ENCODE peak calls at places on chromosomes 11 and 22, in six cellular contexts. I, W, Q, R, A and B are unnamed samples.

GRCh38 chr11:57432714-57433163 is 5.8 kb upstream of the SLC43A3 start:
- DNase-seq in I (no peak), W (no peak), Q (peak), R (no peak), A (no peak), B (no peak)

GRCh38 chr11:19345848-19346681 is 105.3 kb upstream of the E2F8 start:
- DNase-seq in I (no peak), W (no peak), Q (no peak), R (no peak), A (no peak), B (no peak)

GRCh38 chr22:42856179-42856864 is 751 bp downstream of the ARFGAP3 start:
- DNase-seq in I (no peak), W (no peak), Q (peak), R (peak), A (no peak), B (no peak)

GRCh38 chr22:46432164-46433068 is 96.9 kb downstream of the TRMU start:
- DNase-seq in I (no peak), W (no peak), Q (no peak), R (no peak), A (no peak), B (no peak)

GRCh38 chr11:94758671-94759070 is 9.5 kb upstream of the AMOTL1 start:
- DNase-seq in I (no peak), W (no peak), Q (no peak), R (no peak), A (no peak), B (no peak)

GRCh38 chr11:33620423-33621120 is 80.1 kb downstream of the C11orf91 start:
- DNase-seq in I (no peak), W (no peak), Q (no peak), R (no peak), A (no peak), B (no peak)

GRCh38 chr22:33656808-33657628 is 263.3 kb downstream of the LARGE1 start:
- DNase-seq in I (no peak), W (no peak), Q (no peak), R (no peak), A (no peak), B (no peak)

GRCh38 chr11:63015521-63016215 is at the start of gene SLC22A8:
- DNase-seq in I (no peak), W (no peak), Q (no peak), R (peak), A (no peak), B (no peak)

GRCh38 chr11:113505541-113506375 is 30.6 kb upstream of the DRD2 start:
- DNase-seq in I (peak), W (no peak), Q (no peak), R (peak), A (no peak), B (no peak)

GRCh38 chr11:63939351-63939920 is 634 bp downstream of the NAA40 start:
- DNase-seq in I (no peak), W (no peak), Q (peak), R (no peak), A (no peak), B (no peak)

GRCh38 chr11:120133216-120134105 is 4.5 kb downstream of the TRIM29 start:
- DNase-seq in I (no peak), W (no peak), Q (no peak), R (no peak), A (no peak), B (no peak)

GRCh38 chr11:109249597-109249996 is 172.4 kb upstream of the C11orf87 start:
- DNase-seq in I (no peak), W (no peak), Q (no peak), R (no peak), A (no peak), B (no peak)

GRCh38 chr22:17918840-17919239 is 105.5 kb downstream of the MICAL3 start:
- DNase-seq in I (no peak), W (no peak), Q (no peak), R (no peak), A (no peak), B (no peak)

GRCh38 chr11:36273110-36273509 is 16.1 kb downstream of the COMMD9 start:
- DNase-seq in I (no peak), W (no peak), Q (no peak), R (no peak), A (no peak), B (no peak)

GRCh38 chr11:75717608-75718403 is at the start of gene MOGAT2:
- DNase-seq in I (no peak), W (no peak), Q (no peak), R (no peak), A (no peak), B (no peak)

GRCh38 chr22:44353063-44353440 is 40.3 kb upstream of the SHISAL1 start:
- DNase-seq in I (no peak), W (no peak), Q (no peak), R (no peak), A (no peak), B (no peak)

GRCh38 chr11:66727282-66727882 is 1.6 kb downstream of the SPTBN2 start:
- DNase-seq in I (no peak), W (no peak), Q (peak), R (no peak), A (no peak), B (no peak)

GRCh38 chr11:125075900-125076317 is 12.8 kb downstream of the SLC37A2 start:
- DNase-seq in I (no peak), W (no peak), Q (peak), R (no peak), A (no peak), B (no peak)

GRCh38 chr22:29383740-29384139 is 4.6 kb downstream of the AP1B1 start:
- DNase-seq in I (no peak), W (no peak), Q (peak), R (no peak), A (no peak), B (no peak)

GRCh38 chr22:38418589-38418988 is 36.4 kb downstream of the KCNJ4 start:
- DNase-seq in I (no peak), W (no peak), Q (no peak), R (no peak), A (no peak), B (no peak)

GRCh38 chr11:59216654-59217640 is 4.2 kb upstream of the MPEG1 start:
- DNase-seq in I (no peak), W (peak), Q (no peak), R (no peak), A (no peak), B (no peak)

GRCh38 chr22:19848298-19849224 is 6.1 kb downstream of the GNB1L start:
- DNase-seq in I (peak), W (no peak), Q (no peak), R (no peak), A (no peak), B (no peak)

GRCh38 chr22:25054943-25055511 is 102.5 kb downstream of the KIAA1671 start:
- DNase-seq in I (no peak), W (no peak), Q (no peak), R (no peak), A (no peak), B (no peak)

GRCh38 chr11:65927904-65928397 is 8.7 kb downstream of the DRAP1 start:
- DNase-seq in I (no peak), W (peak), Q (peak), R (no peak), A (no peak), B (no peak)

GRCh38 chr22:33829549-33830280 is 90.6 kb downstream of the LARGE1 start:
- DNase-seq in I (no peak), W (no peak), Q (no peak), R (no peak), A (no peak), B (no peak)

DNA sequence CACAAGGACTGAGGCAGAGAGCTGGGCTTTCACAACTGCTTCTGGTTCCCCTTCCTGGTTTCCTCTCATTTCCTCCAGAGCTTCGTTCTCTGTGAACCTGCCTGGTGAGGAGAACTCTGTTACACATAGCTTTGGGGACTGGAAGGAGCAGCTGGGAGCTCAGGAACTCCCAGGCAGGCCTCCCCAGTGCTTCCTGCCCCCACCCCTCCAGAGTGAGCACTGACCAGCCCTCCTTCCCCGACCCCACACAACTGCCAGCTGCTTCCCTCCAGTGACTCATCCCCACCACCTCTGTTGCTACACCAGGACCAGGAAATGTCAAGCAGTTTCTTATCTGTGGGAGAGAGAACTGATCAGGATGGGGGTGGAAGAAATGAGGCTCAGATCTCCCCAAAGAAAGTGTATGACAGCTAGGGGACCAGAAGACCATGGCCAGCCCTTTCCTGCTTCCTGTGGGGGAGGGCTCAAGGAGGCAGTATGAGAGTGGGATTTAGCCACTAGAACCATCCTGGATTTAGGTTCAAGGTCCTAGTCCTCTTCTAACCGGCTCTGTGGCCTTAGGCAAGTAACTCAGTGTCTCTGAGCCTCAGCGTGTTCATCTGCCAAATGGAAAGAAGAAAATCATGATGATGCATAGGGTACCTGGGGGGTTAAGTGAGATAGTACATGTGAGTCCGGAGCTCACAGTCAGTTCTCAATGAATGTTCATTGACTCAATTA is 4.5 kb upstream of the TP53I11 start:
- DNase-seq in I (no peak), W (no peak), Q (peak), R (no peak), A (no peak), B (no peak)
- TF ChIP-seq ZNF274 in I (no peak), W (no peak), Q (no peak), R (no peak), A (no peak), B (no peak)

DNA sequence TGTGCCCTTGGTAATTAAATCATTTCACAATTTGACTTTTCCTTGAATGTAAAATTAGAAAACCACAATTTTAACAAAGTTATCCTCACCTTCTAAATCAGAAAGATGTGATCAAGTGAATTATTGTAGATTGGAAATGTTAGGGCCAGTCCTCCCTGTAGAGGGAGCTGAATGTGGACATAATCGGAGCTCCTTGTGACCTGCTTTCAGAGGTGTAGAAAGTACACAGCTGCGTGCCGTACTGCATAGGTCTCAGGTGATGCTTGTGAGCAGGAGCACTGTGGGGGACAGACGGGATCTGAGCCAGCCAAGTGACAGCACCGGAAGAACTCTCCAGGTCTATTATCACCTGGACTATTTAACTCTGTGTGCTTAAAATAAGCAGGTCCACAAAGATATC is 338.0 kb downstream of the AASDHPPT start:
- DNase-seq in I (no peak), W (no peak), Q (no peak), R (peak), A (no peak), B (no peak)
- TF ChIP-seq ZNF274 in I (no peak), W (no peak), Q (no peak), R (no peak), A (no peak), B (no peak)

GRCh38 chr11:82718841-82719240 is 14.8 kb downstream of the FAM181B start:
- DNase-seq in I (no peak), W (no peak), Q (no peak), R (no peak), A (no peak), B (no peak)
- TF ChIP-seq ZNF274 in I (no peak), W (no peak), Q (no peak), R (no peak), A (no peak), B (no peak)

DNA sequence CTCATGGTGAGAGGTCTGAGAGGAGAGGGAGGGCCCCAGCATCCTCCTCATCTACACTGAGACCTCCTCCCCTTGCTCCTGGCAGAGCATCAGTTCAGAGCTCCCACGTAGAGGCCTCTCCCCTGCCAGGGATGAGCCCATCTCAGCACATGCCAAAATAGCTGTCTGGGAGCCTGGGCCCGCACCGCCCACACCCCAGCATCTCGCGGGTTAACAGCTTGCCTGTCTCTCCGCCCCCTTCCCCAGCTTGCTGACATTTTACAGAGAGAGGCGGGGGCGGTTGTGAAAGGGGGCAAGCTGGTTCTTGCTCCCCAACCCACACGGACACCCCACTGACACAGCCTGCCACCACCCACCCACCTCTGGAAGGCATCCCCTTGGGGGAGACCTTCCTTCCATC is 6.4 kb downstream of the DGKZ start:
- DNase-seq in I (no peak), W (no peak), Q (no peak), R (no peak), A (no peak), B (no peak)
- TF ChIP-seq ZNF274 in I (no peak), W (no peak), Q (no peak), R (no peak), A (no peak), B (no peak)

DNA sequence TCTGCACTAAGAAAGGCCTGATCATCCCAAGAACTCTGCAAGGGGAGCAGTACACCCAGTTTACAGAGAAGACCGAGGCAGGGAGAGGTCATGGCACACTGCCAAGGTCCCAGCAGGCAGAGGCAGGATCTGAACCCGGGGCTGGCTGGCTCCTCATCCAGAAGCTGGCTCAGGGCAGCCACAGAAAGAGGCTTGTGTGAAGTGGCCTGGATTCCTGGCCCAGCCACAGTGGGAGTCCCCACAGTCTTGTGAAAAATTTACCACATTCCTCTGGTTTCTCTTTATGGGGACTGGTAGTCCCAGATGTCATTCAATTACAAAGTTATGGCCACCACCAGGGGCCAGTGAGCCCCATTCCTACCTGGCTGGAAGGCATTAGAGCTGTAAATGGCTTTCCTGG is 440.5 kb downstream of the MIAT start:
- DNase-seq in I (no peak), W (no peak), Q (no peak), R (no peak), A (no peak), B (no peak)
- TF ChIP-seq ZNF274 in I (no peak), W (no peak), Q (no peak), R (no peak), A (no peak), B (no peak)

DNA sequence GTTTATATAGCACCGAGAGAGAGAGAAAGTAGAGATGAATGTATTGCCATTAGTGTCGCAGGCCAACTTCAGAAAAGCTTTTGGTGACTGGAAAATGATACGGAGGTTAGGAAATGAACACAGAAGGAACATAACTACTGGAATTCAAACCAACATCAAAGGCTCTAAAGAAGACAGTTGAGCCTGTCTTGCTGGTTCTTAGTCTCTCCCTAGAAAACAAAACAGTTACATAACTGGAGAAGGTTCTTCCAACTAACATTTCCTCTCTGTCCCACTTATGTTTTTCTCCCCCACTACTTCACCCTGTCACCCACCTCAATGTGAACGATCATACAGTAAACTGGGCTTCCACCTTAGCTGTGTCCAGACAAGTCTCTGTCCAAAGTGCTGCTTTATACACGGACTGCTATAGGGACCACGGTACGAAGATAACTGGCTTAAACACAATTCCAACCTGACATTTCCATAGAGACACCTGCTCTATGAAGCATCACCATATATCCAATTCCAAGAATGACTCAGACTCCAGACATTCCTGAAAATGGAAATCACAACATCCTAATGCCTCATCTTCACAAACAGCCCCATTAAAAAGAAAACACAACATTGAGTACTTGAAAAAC is 85.2 kb upstream of the ARHGAP32 start:
- DNase-seq in I (no peak), W (no peak), Q (no peak), R (peak), A (no peak), B (no peak)
- TF ChIP-seq ZNF274 in I (no peak), W (no peak), Q (no peak), R (no peak), A (no peak), B (no peak)

GRCh38 chr11:10324474-10324873 is 19.6 kb downstream of the ADM start:
- DNase-seq in I (no peak), W (no peak), Q (no peak), R (no peak), A (no peak), B (no peak)

GRCh38 chr11:10323793-10324170 is 18.9 kb downstream of the ADM start:
- DNase-seq in I (no peak), W (no peak), Q (no peak), R (no peak), A (no peak), B (no peak)

GRCh38 chr11:10325398-10326079 is 20.7 kb downstream of the ADM start:
- DNase-seq in I (no peak), W (no peak), Q (no peak), R (no peak), A (no peak), B (no peak)

GRCh38 chr11:10322401-10322800 is 17.5 kb downstream of the ADM start:
- DNase-seq in I (no peak), W (no peak), Q (no peak), R (no peak), A (no peak), B (no peak)

DNA sequence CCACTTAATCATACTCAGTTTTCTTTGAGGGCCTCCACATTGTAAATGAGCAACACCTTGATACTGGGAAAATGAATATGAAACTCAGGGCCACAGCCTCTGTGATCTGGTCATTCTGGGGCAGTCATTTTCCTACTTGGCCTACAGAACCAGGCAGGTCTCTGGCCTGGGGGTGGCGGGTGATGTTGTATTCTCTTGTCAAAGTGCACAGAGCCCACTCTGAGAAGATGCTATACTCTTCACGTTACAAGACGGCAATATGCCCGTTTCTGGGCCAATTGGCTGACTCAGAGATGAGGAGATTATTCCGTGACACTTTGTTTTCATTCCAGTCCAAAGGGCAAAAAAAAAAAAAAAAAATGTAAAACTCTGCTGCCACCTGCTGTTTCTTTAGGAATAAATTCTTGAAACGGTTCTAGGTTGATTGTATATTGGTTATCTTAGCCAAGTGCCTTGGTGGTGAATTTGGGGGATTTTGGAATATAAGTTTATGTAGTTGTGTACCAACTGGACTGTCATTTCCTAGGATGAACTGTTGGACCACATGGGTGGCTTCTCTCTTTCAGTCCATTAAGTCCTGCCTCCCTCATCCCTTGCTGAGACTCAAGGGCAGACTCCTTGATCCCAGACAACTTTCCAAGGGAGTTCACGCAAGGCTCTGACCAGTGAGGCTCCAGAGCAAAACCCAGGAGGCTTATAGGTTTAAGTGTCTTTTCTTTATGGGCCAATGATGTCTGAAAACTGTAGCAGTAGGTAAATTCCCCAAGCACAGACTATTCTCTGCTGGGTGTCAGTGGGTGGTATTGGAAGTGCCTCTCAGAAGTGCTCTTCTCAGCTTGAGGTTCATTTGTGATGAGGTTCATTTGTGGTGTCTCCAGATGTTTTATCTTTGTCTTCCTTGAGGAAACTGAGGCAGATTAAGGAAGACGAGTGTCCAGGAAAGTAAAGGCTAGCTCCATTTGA is 18.2 kb downstream of the ADM start:
- DNase-seq in I (peak), W (no peak), Q (peak), R (peak), A (no peak), B (no peak)
- TF ChIP-seq ZNF274 in I (no peak), W (no peak), Q (no peak), R (no peak), A (no peak), B (no peak)